ENCODE peak calls at places on chromosome 5, in nine cellular contexts. J is IMR-90, B is neuronal stem cell, N is colonic mucosa, K is neural progenitor cell, V is kidney, Z is fibroblast of lung, L is mammary epithelial cell, E is keratinocyte. F is an unnamed sample.

GRCh38 chr5:139660105-139660915 is 12.2 kb downstream of the CXXC5 start:
- DNase-seq in J (no peak), B (no peak), N (peak), K (no peak), V (peak), Z (no peak), L (peak), E (no peak), F (no peak)

GRCh38 chr5:5198815-5199214 is 58.7 kb downstream of the ADAMTS16 start:
- DNase-seq in J (no peak), B (no peak), N (no peak), K (no peak), V (no peak), Z (no peak), L (no peak), E (no peak), F (no peak)

GRCh38 chr5:88660326-88660946 is 222.5 kb downstream of the MEF2C start:
- DNase-seq in J (peak), B (no peak), N (no peak), K (peak), V (peak), Z (peak), L (peak), E (no peak), F (peak)

GRCh38 chr5:154511984-154512383 is 34.0 kb upstream of the HAND1 start:
- DNase-seq in J (no peak), B (no peak), N (no peak), K (no peak), V (no peak), Z (no peak), L (no peak), E (no peak), F (no peak)

GRCh38 chr5:110092955-110093785 is 403.4 kb downstream of the MAN2A1 start:
- DNase-seq in J (no peak), B (no peak), N (no peak), K (peak), V (no peak), Z (no peak), L (no peak), E (no peak), F (no peak)

GRCh38 chr5:111043712-111044506 is 27.6 kb upstream of the TSLP start:
- DNase-seq in J (peak), B (no peak), N (no peak), K (peak), V (no peak), Z (peak), L (peak), E (no peak), F (peak)

GRCh38 chr5:150570333-150570732 is 62.4 kb downstream of the NDST1 start:
- DNase-seq in J (no peak), B (no peak), N (no peak), K (no peak), V (no peak), Z (no peak), L (no peak), E (no peak), F (no peak)

GRCh38 chr5:125313555-125313954 is 567.1 kb upstream of the ZNF608 start:
- DNase-seq in J (no peak), B (no peak), N (no peak), K (no peak), V (no peak), Z (no peak), L (no peak), E (no peak), F (no peak)

GRCh38 chr5:42467572-42467971 is 44.3 kb downstream of the GHR start:
- DNase-seq in J (no peak), B (no peak), N (no peak), K (no peak), V (no peak), Z (no peak), L (no peak), E (no peak), F (no peak)

GRCh38 chr5:69331528-69332445 is 814 bp downstream of the CCDC125 start:
- DNase-seq in J (no peak), B (no peak), N (peak), K (peak), V (no peak), Z (no peak), L (no peak), E (no peak), F (no peak)

GRCh38 chr5:61575103-61575502 is 243.0 kb downstream of the ZSWIM6 start:
- DNase-seq in J (peak), B (peak), N (no peak), K (peak), V (no peak), Z (peak), L (peak), E (peak), F (peak)

GRCh38 chr5:169610606-169611005 is 26.5 kb upstream of the DOCK2 start:
- DNase-seq in J (peak), B (no peak), N (no peak), K (no peak), V (no peak), Z (peak), L (peak), E (no peak), F (peak)

GRCh38 chr5:140054086-140054689 is 11.1 kb upstream of the NRG2 start:
- DNase-seq in J (no peak), B (no peak), N (no peak), K (no peak), V (no peak), Z (no peak), L (no peak), E (no peak), F (no peak)

GRCh38 chr5:56339732-56340131 is 106.6 kb upstream of the ANKRD55 start:
- DNase-seq in J (peak), B (no peak), N (no peak), K (no peak), V (no peak), Z (no peak), L (peak), E (no peak), F (no peak)

GRCh38 chr5:178455480-178455835 is 134.7 kb downstream of the COL23A1 start:
- DNase-seq in J (no peak), B (no peak), N (no peak), K (no peak), V (no peak), Z (no peak), L (no peak), E (no peak), F (no peak)

GRCh38 chr5:104061707-104062106 is 499.1 kb upstream of the NUDT12 start:
- DNase-seq in J (no peak), B (no peak), N (no peak), K (no peak), V (peak), Z (no peak), L (no peak), E (no peak), F (no peak)

GRCh38 chr5:90477816-90478215 is 3.2 kb downstream of the POLR3G start:
- DNase-seq in J (no peak), B (no peak), N (no peak), K (no peak), V (no peak), Z (no peak), L (no peak), E (no peak), F (no peak)

GRCh38 chr5:33235304-33235703 is 205.5 kb upstream of the TARS1 start:
- DNase-seq in J (no peak), B (no peak), N (no peak), K (no peak), V (no peak), Z (no peak), L (peak), E (no peak), F (no peak)

GRCh38 chr5:146877178-146877681 is 1.3 kb downstream of the PPP2R2B start:
- DNase-seq in J (no peak), B (no peak), N (no peak), K (no peak), V (no peak), Z (peak), L (no peak), E (no peak), F (no peak)

GRCh38 chr5:134503088-134503936 is 22.2 kb upstream of the JADE2 start:
- DNase-seq in J (peak), B (no peak), N (peak), K (no peak), V (peak), Z (peak), L (peak), E (peak), F (peak)

GRCh38 chr5:140246378-140247122 is 56.4 kb downstream of the PFDN1 start:
- DNase-seq in J (peak), B (no peak), N (no peak), K (no peak), V (peak), Z (peak), L (peak), E (no peak), F (peak)

GRCh38 chr5:14061106-14061505 is 82.0 kb upstream of the TRIO start:
- DNase-seq in J (no peak), B (no peak), N (no peak), K (no peak), V (no peak), Z (no peak), L (no peak), E (no peak), F (no peak)

GRCh38 chr5:176589039-176589769 is 20.8 kb downstream of the GPRIN1 start:
- DNase-seq in J (no peak), B (no peak), N (no peak), K (no peak), V (no peak), Z (no peak), L (no peak), E (no peak), F (no peak)

GRCh38 chr5:146745937-146746577 is 132.5 kb downstream of the PPP2R2B start:
- DNase-seq in J (no peak), B (no peak), N (no peak), K (no peak), V (no peak), Z (peak), L (no peak), E (no peak), F (no peak)

GRCh38 chr5:167720676-167721260 is 570.7 kb upstream of the WWC1 start:
- DNase-seq in J (peak), B (no peak), N (no peak), K (no peak), V (no peak), Z (peak), L (no peak), E (no peak), F (peak)

GRCh38 chr5:144142030-144142825 is 28.2 kb downstream of the YIPF5 start:
- DNase-seq in J (peak), B (no peak), N (no peak), K (peak), V (no peak), Z (peak), L (peak), E (no peak), F (peak)

GRCh38 chr5:132211787-132212186 is 15.9 kb downstream of the P4HA2 start:
- DNase-seq in J (no peak), B (no peak), N (no peak), K (no peak), V (no peak), Z (peak), L (no peak), E (no peak), F (peak)
- H3K9ac ChIP-seq in J (no peak), B (no peak), N (no peak), K (no peak), V (no peak), Z (no peak), L (no peak), E (no peak), F (no peak)

GRCh38 chr5:133322743-133323142 is 270.9 kb downstream of the HSPA4 start:
- DNase-seq in J (peak), B (no peak), N (no peak), K (no peak), V (peak), Z (no peak), L (no peak), E (no peak), F (no peak)

GRCh38 chr5:133323464-133323863 is 271.7 kb downstream of the HSPA4 start:
- DNase-seq in J (no peak), B (no peak), N (no peak), K (no peak), V (peak), Z (no peak), L (no peak), E (no peak), F (no peak)

GRCh38 chr5:133319905-133320520 is 268.2 kb downstream of the HSPA4 start:
- DNase-seq in J (no peak), B (no peak), N (no peak), K (peak), V (no peak), Z (no peak), L (no peak), E (no peak), F (no peak)

GRCh38 chr5:133321833-133322420 is 270.1 kb downstream of the HSPA4 start:
- DNase-seq in J (no peak), B (no peak), N (no peak), K (no peak), V (peak), Z (no peak), L (peak), E (no peak), F (no peak)

DNA sequence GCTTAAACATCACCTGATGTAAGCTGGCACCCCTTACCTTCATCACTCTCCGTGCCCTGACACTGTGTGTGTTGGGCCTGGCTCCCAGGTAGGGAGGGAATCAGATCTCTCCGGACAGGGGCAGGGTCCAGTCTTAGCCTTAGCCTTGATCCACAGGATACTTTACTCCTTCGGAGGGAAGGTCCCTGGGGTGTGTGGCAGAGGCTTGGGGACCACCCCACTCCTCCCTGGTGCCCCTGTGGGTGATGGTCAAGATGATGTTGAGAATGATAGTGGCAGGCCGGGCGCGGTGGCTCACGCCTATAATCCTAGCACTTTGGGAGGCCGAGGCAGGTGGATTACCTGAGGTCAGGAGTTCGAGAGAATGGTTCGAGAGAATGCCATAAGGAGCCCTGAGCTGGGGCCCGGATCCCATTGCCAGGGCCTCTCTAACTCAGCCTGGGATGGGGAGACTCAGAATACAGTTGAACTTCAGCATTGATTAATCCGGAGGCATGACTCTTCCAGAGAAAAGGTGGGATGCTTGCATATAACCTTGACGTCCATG is 269.5 kb downstream of the HSPA4 start:
- DNase-seq in J (no peak), B (no peak), N (no peak), K (no peak), V (peak), Z (no peak), L (no peak), E (no peak), F (no peak)
- H3K9ac ChIP-seq in J (no peak), B (no peak), N (no peak), K (no peak), V (no peak), Z (no peak), L (no peak), E (no peak), F (no peak)

DNA sequence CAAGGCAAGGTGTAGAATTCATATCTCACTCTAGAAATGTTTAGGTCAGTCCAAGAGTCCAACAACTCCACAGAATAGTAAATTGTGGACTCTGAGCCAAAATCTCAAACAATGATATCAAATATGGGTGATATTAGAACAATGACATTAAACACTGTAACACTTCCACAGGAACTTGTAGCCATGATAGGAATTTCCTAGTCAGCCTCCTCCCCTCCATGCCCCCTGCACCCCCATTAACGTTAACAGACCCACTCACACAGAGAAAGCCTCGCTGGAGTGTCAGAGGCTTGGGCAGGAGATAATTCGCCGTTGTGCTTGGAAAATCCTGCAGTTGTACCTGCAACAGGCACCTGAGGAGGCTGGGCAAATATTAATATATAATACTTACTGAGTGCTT is 305.0 kb upstream of the PIK3R1 start:
- DNase-seq in J (no peak), B (no peak), N (no peak), K (no peak), V (no peak), Z (no peak), L (no peak), E (no peak), F (no peak)
- H3K9ac ChIP-seq in J (no peak), B (no peak), N (no peak), K (no peak), V (no peak), Z (no peak), L (no peak), E (no peak), F (no peak)

DNA sequence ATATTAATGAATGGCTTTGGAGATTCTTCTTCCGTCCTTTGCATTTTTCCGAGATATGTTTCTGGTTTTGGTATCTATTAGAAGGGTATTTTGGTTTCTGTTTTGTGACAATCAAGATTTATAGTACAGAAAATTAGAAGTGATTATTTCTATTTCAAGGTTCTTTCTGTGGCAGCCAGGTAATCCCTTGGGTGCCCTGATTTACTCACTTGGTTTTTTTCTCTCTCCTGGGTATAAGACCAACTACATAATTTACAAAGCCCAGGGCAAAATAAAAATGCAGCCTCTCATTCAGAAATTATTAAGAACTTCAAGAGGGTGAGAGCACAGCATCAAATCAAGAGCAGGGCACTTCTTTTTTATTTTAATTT is 2.0 kb upstream of the RNF14 start:
- DNase-seq in J (no peak), B (no peak), N (no peak), K (no peak), V (no peak), Z (no peak), L (no peak), E (no peak), F (no peak)
- H3K9ac ChIP-seq in J (no peak), B (no peak), N (no peak), K (no peak), V (no peak), Z (no peak), L (no peak), E (no peak), F (no peak)

GRCh38 chr5:135980650-135981049 is 25.9 kb upstream of the LECT2 start:
- DNase-seq in J (peak), B (no peak), N (no peak), K (no peak), V (no peak), Z (no peak), L (no peak), E (no peak), F (no peak)

GRCh38 chr5:135978212-135978631 is 23.4 kb upstream of the LECT2 start:
- DNase-seq in J (no peak), B (no peak), N (no peak), K (no peak), V (no peak), Z (peak), L (no peak), E (no peak), F (peak)

GRCh38 chr5:135979510-135979909 is 24.7 kb upstream of the LECT2 start:
- DNase-seq in J (peak), B (no peak), N (no peak), K (no peak), V (no peak), Z (peak), L (no peak), E (no peak), F (peak)

GRCh38 chr5:135977375-135977928 is 22.7 kb upstream of the LECT2 start:
- DNase-seq in J (peak), B (peak), N (peak), K (peak), V (peak), Z (peak), L (peak), E (peak), F (peak)

DNA sequence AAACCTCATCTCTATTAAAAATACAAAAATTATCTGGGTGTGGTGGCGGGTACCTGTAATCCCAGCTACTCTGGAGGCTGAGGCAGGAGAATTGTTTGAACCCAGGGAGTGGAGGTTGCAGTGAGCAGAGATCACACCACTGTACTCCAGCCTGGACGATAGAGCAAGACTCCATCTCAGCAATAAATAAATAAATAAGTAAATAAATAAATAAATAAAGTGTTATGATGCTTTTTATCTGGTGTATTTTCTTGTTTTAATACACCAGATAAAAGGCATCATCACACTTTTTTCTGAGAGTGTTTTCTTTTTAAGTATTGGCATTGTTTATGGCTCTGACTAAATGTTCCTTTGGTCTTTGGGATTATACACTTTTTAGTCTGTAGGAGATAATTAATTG is 24.2 kb upstream of the LECT2 start:
- DNase-seq in J (no peak), B (no peak), N (no peak), K (no peak), V (no peak), Z (no peak), L (no peak), E (no peak), F (no peak)
- H3K9ac ChIP-seq in J (no peak), B (no peak), N (no peak), K (no peak), V (no peak), Z (no peak), L (no peak), E (no peak), F (peak)

GRCh38 chr5:159947708-159948358 is 31.6 kb downstream of the ADRA1B start:
- DNase-seq in J (peak), B (no peak), N (no peak), K (no peak), V (no peak), Z (peak), L (no peak), E (no peak), F (peak)

GRCh38 chr5:159955056-159955624 is 38.9 kb downstream of the ADRA1B start:
- DNase-seq in J (no peak), B (no peak), N (no peak), K (no peak), V (no peak), Z (no peak), L (no peak), E (no peak), F (no peak)

GRCh38 chr5:159951834-159952233 is 35.6 kb downstream of the ADRA1B start:
- DNase-seq in J (peak), B (no peak), N (no peak), K (no peak), V (no peak), Z (peak), L (no peak), E (no peak), F (no peak)

GRCh38 chr5:159953609-159954008 is 37.3 kb downstream of the ADRA1B start:
- DNase-seq in J (no peak), B (no peak), N (no peak), K (peak), V (no peak), Z (no peak), L (no peak), E (no peak), F (no peak)

GRCh38 chr5:159951387-159951786 is 35.1 kb downstream of the ADRA1B start:
- DNase-seq in J (peak), B (no peak), N (no peak), K (peak), V (no peak), Z (peak), L (no peak), E (no peak), F (no peak)
- H3K9ac ChIP-seq in J (no peak), B (no peak), N (no peak), K (no peak), V (no peak), Z (no peak), L (no peak), E (no peak), F (peak)

F was measured in astrocyte.